ENCODE peak calls at places on chromosomes 12 and 14, in four cellular contexts. N is ELR, P is GM20000, S is NCI-H1694 treated with DMSO at 0.1 percent for 48 hours. I is an unnamed sample.

GRCh38 chr12:113244015-113244983 is 23.0 kb downstream of the TPCN1 start:
- DNase-seq in S (peak), N (no peak), P (no peak), I (peak)

GRCh38 chr12:96069511-96070231 is 34.3 kb upstream of the LTA4H start:
- DNase-seq in P (no peak), N (no peak), S (no peak), I (no peak)

GRCh38 chr12:80412343-80412953 is 31.6 kb upstream of the PTPRQ start:
- DNase-seq in S (peak), P (peak), N (peak), I (peak)

GRCh38 chr12:132335179-132335756 is 5.9 kb upstream of the GALNT9 start:
- DNase-seq in N (no peak), S (no peak), P (no peak), I (no peak)

GRCh38 chr12:104171785-104172563 is 34.0 kb upstream of the NFYB start:
- DNase-seq in N (no peak), P (no peak), S (no peak), I (no peak)

GRCh38 chr12:62211510-62211909 is 48.7 kb upstream of the USP15 start:
- DNase-seq in P (no peak), N (no peak), S (no peak), I (no peak)

GRCh38 chr14:102293784-102294183 is 11.2 kb downstream of the MOK start:
- DNase-seq in S (no peak), P (no peak), N (peak), I (no peak)

GRCh38 chr12:100987552-100988277 is 193.1 kb downstream of the ANO4 start:
- DNase-seq in P (peak), S (peak), N (peak), I (no peak)

GRCh38 chr12:94148841-94149780 is 734 bp downstream of the PLXNC1 start:
- DNase-seq in N (peak), P (peak), S (no peak), I (peak)

GRCh38 chr12:125577334-125577733 is 512.1 kb downstream of the AACS start:
- DNase-seq in S (no peak), P (no peak), N (no peak), I (no peak)

GRCh38 chr14:64008016-64008415 is 155.2 kb downstream of the SYNE2 start:
- DNase-seq in N (no peak), P (no peak), S (no peak), I (no peak)

GRCh38 chr14:89366580-89367448 is 50.2 kb downstream of the FOXN3 start:
- DNase-seq in S (no peak), P (no peak), N (no peak), I (peak)

GRCh38 chr12:54522213-54522612 is 24.7 kb downstream of the NCKAP1L start:
- DNase-seq in P (no peak), N (peak), S (no peak), I (no peak)

GRCh38 chr12:67091204-67091603 is 178.0 kb upstream of the CAND1 start:
- DNase-seq in S (no peak), N (no peak), P (no peak), I (no peak)

I was measured in heart right ventricle.